ENCODE peak calls at places on chromosomes 2 and 18, in nine cellular contexts. S is heart left ventricle, Y is prostate gland, K is adrenal gland, E is GM12878, H is IMR-90, V is body of pancreas, X is thyroid gland, U is uterus. M is an unnamed sample. For H3K27me3, the result is how much of the 10 kb centered on the place peaks cover.

GRCh38 chr2:20185176-20186022 is 39.5 kb downstream of the SDC1 start:
- DNase-seq in S (no peak), Y (no peak), K (no peak), E (no peak), H (peak), V (peak), X (no peak), U (no peak), M (no peak)

GRCh38 chr2:196594158-196594557 is 45.4 kb upstream of the CCDC150 start:
- DNase-seq in S (no peak), Y (no peak), K (no peak), E (no peak), H (no peak), V (no peak), X (no peak), U (no peak), M (no peak)

GRCh38 chr18:57705861-57706590 is 84.4 kb upstream of the NARS1 start:
- DNase-seq in S (no peak), Y (no peak), K (no peak), E (no peak), H (no peak), V (no peak), X (no peak), U (no peak), M (no peak)

GRCh38 chr2:47307066-47307465 is 95.9 kb upstream of the MSH2 start:
- DNase-seq in S (no peak), Y (no peak), K (no peak), E (no peak), H (peak), V (no peak), X (no peak), U (no peak), M (no peak)

GRCh38 chr2:206164261-206164862 is 4.7 kb downstream of the EEF1B2 start:
- DNase-seq in S (no peak), Y (no peak), K (peak), E (no peak), H (peak), V (peak), X (peak), U (peak), M (no peak)

GRCh38 chr2:41955641-41956040 is 92.2 kb upstream of the PKDCC start:
- DNase-seq in S (no peak), Y (no peak), K (no peak), E (peak), H (no peak), V (no peak), X (peak), U (no peak), M (no peak)

GRCh38 chr2:165901595-165901994 is 52.0 kb downstream of the TTC21B start:
- DNase-seq in S (no peak), Y (peak), K (no peak), E (no peak), H (no peak), V (no peak), X (no peak), U (no peak), M (no peak)

GRCh38 chr2:161913865-161914264 is 160.2 kb downstream of the DPP4 start:
- DNase-seq in S (no peak), Y (no peak), K (no peak), E (no peak), H (peak), V (no peak), X (no peak), U (no peak), M (no peak)

GRCh38 chr2:20444993-20445910 is 1.6 kb upstream of the RHOB start:
- DNase-seq in S (no peak), Y (no peak), K (peak), E (no peak), H (no peak), V (peak), X (no peak), U (peak), M (no peak)

GRCh38 chr2:64992990-64993389 is 3.8 kb downstream of the SLC1A4 start:
- DNase-seq in S (no peak), Y (no peak), K (no peak), E (no peak), H (no peak), V (peak), X (no peak), U (no peak), M (no peak)

GRCh38 chr2:233487748-233488345 is 78.7 kb downstream of the USP40 start:
- DNase-seq in S (no peak), Y (no peak), K (no peak), E (no peak), H (peak), V (no peak), X (no peak), U (no peak), M (no peak)

GRCh38 chr2:3192281-3192818 is 185.3 kb downstream of the EIPR1 start:
- DNase-seq in S (no peak), Y (no peak), K (no peak), E (no peak), H (no peak), V (no peak), X (no peak), U (no peak), M (no peak)

GRCh38 chr18:3319399-3319798 is 57.5 kb downstream of the MYL12B start:
- DNase-seq in S (no peak), Y (no peak), K (no peak), E (no peak), H (no peak), V (no peak), X (no peak), U (no peak), M (no peak)

GRCh38 chr18:37552296-37552695 is 13.3 kb downstream of the CELF4 start:
- DNase-seq in S (no peak), Y (no peak), K (no peak), E (no peak), H (no peak), V (no peak), X (no peak), U (no peak), M (no peak)
- H3K27me3 ChIP-seq in S (under half), Y (under half), K (under half), E (under half), H (under half), V (under half), X (under half), U (under half), M (under half)

DNA sequence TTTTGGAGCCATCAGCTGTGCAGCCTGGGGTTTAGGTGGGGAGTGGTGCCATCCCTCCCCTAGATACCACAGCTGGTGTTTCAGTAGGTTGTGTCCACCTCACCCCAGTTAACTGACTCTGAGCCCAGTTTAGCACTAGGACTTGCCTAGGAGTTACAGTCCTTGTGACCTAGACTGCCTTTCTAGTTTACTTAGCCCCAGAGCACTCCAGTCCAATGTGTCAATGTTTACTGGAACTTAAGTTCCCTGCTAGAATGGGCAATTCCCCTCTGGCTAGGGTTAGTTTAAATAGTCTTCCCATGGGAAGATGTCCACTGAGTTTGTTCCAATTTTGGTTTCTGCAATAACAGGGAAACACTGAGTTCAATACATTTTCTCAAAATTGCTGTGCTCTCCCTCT is 909.2 kb downstream of the CCDC85A start:
- DNase-seq in S (no peak), Y (no peak), K (no peak), E (no peak), H (no peak), V (no peak), X (no peak), U (no peak), M (no peak)
- TF ChIP-seq POLR2A in S (no peak), Y (no peak), K (no peak), E (no peak), H (no peak), V (no peak), X (no peak), U (no peak), M (no peak)

GRCh38 chr2:232386490-232386739 is 7.9 kb downstream of the ALPP start:
- DNase-seq in S (no peak), Y (no peak), K (no peak), E (no peak), H (no peak), V (no peak), X (no peak), U (no peak), M (no peak)

GRCh38 chr2:232388324-232388891 is 9.9 kb downstream of the ALPP start:
- DNase-seq in S (no peak), Y (no peak), K (no peak), E (no peak), H (no peak), V (no peak), X (no peak), U (no peak), M (no peak)

GRCh38 chr2:232389327-232389726 is 10.8 kb downstream of the ALPP start:
- DNase-seq in S (no peak), Y (no peak), K (no peak), E (no peak), H (peak), V (no peak), X (no peak), U (no peak), M (no peak)

GRCh38 chr2:232386740-232387450 is 8.3 kb downstream of the ALPP start:
- DNase-seq in S (no peak), Y (no peak), K (no peak), E (no peak), H (no peak), V (no peak), X (peak), U (no peak), M (no peak)

GRCh38 chr2:232387451-232388171 is 9.1 kb downstream of the ALPP start:
- DNase-seq in S (no peak), Y (no peak), K (no peak), E (no peak), H (no peak), V (no peak), X (no peak), U (no peak), M (no peak)
- H3K27me3 ChIP-seq in S (under half), Y (under half), K (half or more), E (under half), H (half or more), V (under half), X (under half), U (under half), M (under half)

GRCh38 chr2:24123212-24124002 is at the start of the genes FAM228B and PFN4:
- DNase-seq in S (peak), Y (peak), K (peak), E (peak), H (peak), V (peak), X (peak), U (peak), M (peak)
- TF ChIP-seq POLR2A in S (peak), Y (peak), K (peak), E (peak), H (peak), V (peak), X (peak), U (peak), M (no peak)

GRCh38 chr2:236168110-236169067 is at the start of gene GBX2:
- DNase-seq in S (no peak), Y (no peak), K (no peak), E (no peak), H (peak), V (no peak), X (peak), U (no peak), M (no peak)
- H3K27me3 ChIP-seq in S (half or more), Y (half or more), K (half or more), E (under half), H (half or more), V (under half), X (half or more), U (half or more), M (half or more)

GRCh38 chr2:10178751-10179150 is 56.2 kb downstream of the RRM2 start:
- DNase-seq in S (no peak), Y (no peak), K (no peak), E (no peak), H (no peak), V (no peak), X (no peak), U (no peak), M (no peak)
- TF ChIP-seq POLR2A in S (no peak), Y (no peak), K (no peak), E (no peak), H (no peak), V (no peak), X (no peak), U (no peak), M (no peak)

GRCh38 chr2:148861367-148861766 is 13.7 kb upstream of the KIF5C start:
- DNase-seq in S (no peak), Y (no peak), K (no peak), E (no peak), H (no peak), V (no peak), X (no peak), U (no peak), M (no peak)

GRCh38 chr2:148866091-148866490 is 8.9 kb upstream of the KIF5C start:
- DNase-seq in S (no peak), Y (no peak), K (no peak), E (no peak), H (no peak), V (no peak), X (no peak), U (no peak), M (no peak)

GRCh38 chr2:148865515-148865914 is 9.5 kb upstream of the KIF5C start:
- DNase-seq in S (no peak), Y (no peak), K (no peak), E (no peak), H (no peak), V (no peak), X (no peak), U (no peak), M (no peak)

DNA sequence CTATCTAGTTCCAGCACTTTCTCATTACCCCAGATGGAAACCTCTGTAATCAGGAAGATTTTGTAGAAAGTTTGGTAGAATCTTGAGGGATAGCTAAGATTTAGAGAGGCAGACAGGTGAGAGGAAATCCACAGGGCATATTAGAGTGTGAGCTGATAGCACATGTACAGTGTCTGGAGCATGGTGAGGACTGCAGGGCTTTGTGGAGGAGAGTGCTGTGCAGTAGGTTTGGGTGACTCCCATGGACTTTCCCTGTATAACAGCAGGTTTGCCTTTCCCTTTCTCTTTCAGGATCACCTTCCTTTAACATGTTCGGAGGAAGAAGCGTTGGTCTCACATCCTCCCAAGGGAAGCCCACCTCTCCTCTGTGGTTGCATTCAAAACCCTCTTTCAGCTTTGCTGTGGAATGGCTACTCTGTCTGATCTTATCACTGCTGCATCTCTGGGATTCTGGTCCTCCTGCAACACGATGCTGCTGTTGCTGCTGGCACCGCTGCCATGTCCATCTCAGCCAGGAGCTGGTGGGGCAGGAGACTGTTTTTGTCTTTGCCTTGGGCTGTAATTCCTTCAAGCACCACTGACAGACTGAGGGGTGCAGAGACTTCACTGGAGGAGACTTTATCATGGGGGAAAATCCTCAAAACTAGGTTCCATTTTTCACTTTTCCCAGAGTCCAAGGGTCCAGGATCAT is 7.8 kb upstream of the KIF5C start:
- DNase-seq in S (no peak), Y (no peak), K (no peak), E (no peak), H (no peak), V (no peak), X (no peak), U (no peak), M (no peak)
- H3K27me3 ChIP-seq in S (under half), Y (under half), K (under half), E (under half), H (under half), V (under half), X (under half), U (under half), M (under half)

DNA sequence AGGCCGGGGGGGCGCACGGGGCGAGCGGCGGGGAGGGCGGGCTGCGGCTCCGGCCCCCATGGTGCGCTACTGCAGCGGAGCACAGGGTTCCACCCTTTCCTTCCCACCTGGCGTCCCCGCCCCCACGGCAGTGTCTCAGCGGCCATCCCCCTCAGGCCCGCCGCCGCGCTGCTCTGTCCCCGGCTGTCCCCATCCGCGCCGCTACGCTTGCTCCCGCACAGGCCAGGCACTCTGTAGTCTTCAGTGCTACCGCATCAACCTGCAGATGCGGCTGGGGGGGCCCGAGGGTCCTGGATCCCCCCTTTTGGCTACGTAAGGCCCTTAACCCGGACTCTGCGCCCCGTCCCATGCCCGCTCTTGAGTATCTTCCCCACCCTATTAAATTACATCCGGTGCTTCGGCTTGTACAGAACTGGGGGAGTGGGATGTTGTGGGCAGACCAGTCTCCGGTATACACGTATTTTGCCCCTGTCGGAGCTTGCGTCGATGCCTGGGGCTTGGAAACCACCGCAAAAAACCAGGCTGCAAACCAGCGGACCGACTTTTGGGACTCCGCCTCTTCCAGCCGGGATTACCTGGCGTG is 598 bp upstream of the WBP1 start:
- DNase-seq in S (peak), Y (peak), K (peak), E (no peak), H (no peak), V (peak), X (peak), U (peak), M (peak)
- TF ChIP-seq POLR2A in S (peak), Y (peak), K (peak), E (peak), H (no peak), V (no peak), X (peak), U (peak), M (peak)

GRCh38 chr2:218986148-218986761 is 1.3 kb upstream of the FEV start:
- DNase-seq in S (no peak), Y (no peak), K (no peak), E (no peak), H (no peak), V (no peak), X (no peak), U (no peak), M (no peak)

GRCh38 chr2:218990052-218990451 is 3.2 kb downstream of the CRYBA2 start:
- DNase-seq in S (no peak), Y (no peak), K (no peak), E (no peak), H (no peak), V (no peak), X (no peak), U (no peak), M (no peak)

GRCh38 chr2:218988164-218988563 is 3.2 kb upstream of the FEV start:
- DNase-seq in S (no peak), Y (no peak), K (no peak), E (no peak), H (no peak), V (no peak), X (no peak), U (no peak), M (no peak)

GRCh38 chr2:218990612-218991011 is 2.6 kb downstream of the CRYBA2 start:
- DNase-seq in S (no peak), Y (no peak), K (no peak), E (no peak), H (no peak), V (no peak), X (no peak), U (no peak), M (no peak)

DNA sequence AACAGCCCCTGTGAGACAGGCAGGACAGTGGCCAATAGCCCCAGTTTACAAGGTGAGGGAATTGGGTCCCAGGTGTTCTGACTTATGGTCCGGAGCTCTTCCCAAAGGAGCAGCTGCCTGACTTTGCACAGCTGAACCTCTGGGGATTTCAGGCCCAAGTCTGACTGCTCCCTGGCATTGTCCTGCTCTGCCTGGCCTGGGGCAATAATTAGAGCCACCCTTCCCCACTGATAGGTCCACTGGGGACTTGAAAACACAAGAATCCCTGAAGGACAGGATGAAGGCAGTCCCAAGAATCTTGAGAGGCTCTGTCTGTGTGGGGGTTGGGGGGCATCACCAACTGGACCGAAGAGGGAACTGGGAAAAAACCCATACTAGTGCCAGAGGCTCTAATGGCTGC is 3.7 kb upstream of the FEV start:
- DNase-seq in S (no peak), Y (no peak), K (no peak), E (no peak), H (no peak), V (no peak), X (no peak), U (no peak), M (no peak)
- H3K27me3 ChIP-seq in S (half or more), Y (under half), K (half or more), E (under half), H (half or more), V (under half), X (half or more), U (under half), M (half or more)

M was measured in esophagus squamous epithelium.